ENCODE peak calls at places on chromosomes 5 and 9, in seven cellular contexts. I is stromal cell of bone marrow; W is substantia nigra; T is activated gamma-delta T cell; X is small intestine; B is stimulated activated naive B cell treated with anti-CD40 and anti-IgM and Interleukin-4, amounts not matched to agents 10 μg/mL and 1 μg/mL and 100 μg/mL, for 72 hours; K is effector CD4-positive, alpha-beta T cell. A is an unnamed sample.

GRCh38 chr5:56763182-56763581 is 52.2 kb upstream of the MAP3K1 start:
- DNase-seq in K (no peak), T (no peak), X (no peak), W (no peak), B (no peak), I (no peak), A (no peak)

GRCh38 chr5:154794525-154795234 is 39.5 kb downstream of the LARP1 start:
- DNase-seq in B (no peak), X (peak; percentile 41), I (no peak), W (no peak), T (no peak), K (no peak), A (no peak)

GRCh38 chr9:123716339-123716738 is 213.6 kb downstream of the DENND1A start:
- DNase-seq in B (no peak), I (no peak), K (no peak), X (no peak), W (no peak), T (no peak), A (no peak)

GRCh38 chr9:77021289-77021927 is 2.0 kb downstream of the FOXB2 start:
- DNase-seq in K (no peak), T (no peak), B (no peak), I (no peak), W (no peak), X (no peak), A (no peak)

GRCh38 chr5:90739567-90739966 is 181.0 kb downstream of the ADGRV1 start:
- DNase-seq in I (no peak), K (no peak), W (no peak), B (no peak), X (no peak), T (no peak), A (no peak)

GRCh38 chr5:81234801-81235200 is 1.7 kb downstream of the CKMT2 start:
- DNase-seq in K (no peak), T (no peak), W (no peak), B (no peak), I (no peak), X (no peak), A (no peak)

GRCh38 chr5:35095366-35095765 is 47.6 kb upstream of the AGXT2 start:
- DNase-seq in T (no peak), W (no peak), I (no peak), B (no peak), K (no peak), X (peak; percentile 33), A (no peak)

GRCh38 chr9:32395483-32396216 is 11.2 kb downstream of the ACO1 start:
- DNase-seq in K (no peak), B (no peak), I (peak; percentile 89), W (no peak), X (no peak), T (no peak), A (no peak)

GRCh38 chr5:172849636-172850453 is 15.8 kb downstream of the ERGIC1 start:
- DNase-seq in W (no peak), T (no peak), B (peak; percentile 76), X (peak; percentile 88), I (no peak), K (no peak), A (no peak)

GRCh38 chr5:14420136-14420808 is 161.3 kb upstream of the OTULINL start:
- DNase-seq in I (no peak), K (no peak), X (no peak), B (no peak), W (no peak), T (no peak), A (no peak)

GRCh38 chr9:116238225-116238624 is 84.6 kb downstream of the PAPPA start:
- DNase-seq in T (no peak), W (no peak), B (no peak), X (no peak), I (peak; percentile 55), K (no peak), A (no peak)

GRCh38 chr9:5510360-5510931 is at the start of gene PDCD1LG2:
- DNase-seq in W (no peak), I (peak; percentile 73), B (no peak), T (no peak), X (no peak), K (no peak), A (no peak)

GRCh38 chr5:129541648-129542251 is 81.7 kb downstream of the ADAMTS19 start:
- DNase-seq in I (peak; percentile 5), W (no peak), B (no peak), T (no peak), K (no peak), X (no peak), A (no peak)

GRCh38 chr9:25677301-25678146 is 720 bp downstream of the TUSC1 start:
- DNase-seq in B (peak; percentile 47), K (no peak), T (no peak), W (peak; percentile 65), X (peak; percentile 88), I (peak; percentile 58), A (no peak)

GRCh38 chr9:70340572-70340971 is 73.9 kb downstream of the KLF9 start:
- DNase-seq in W (no peak), I (peak; percentile 24), T (no peak), B (no peak), K (no peak), X (peak; percentile 35), A (no peak)

GRCh38 chr9:136179101-136179616 is 25.8 kb downstream of the LHX3 start:
- DNase-seq in T (no peak), W (no peak), X (no peak), K (no peak), B (no peak), I (no peak), A (no peak)

GRCh38 chr5:76617675-76618074 is 5.5 kb downstream of the F2RL2 start:
- DNase-seq in T (no peak), K (no peak), I (no peak), B (no peak), X (no peak), W (no peak), A (no peak)

A was measured in anterior cingulate cortex.